ENCODE peak calls at places on chromosomes 1 and 21, in seven cellular contexts. I is PC-3, W is IMR-90, G is H9, P is GM23248, O is fibroblast of lung, L is PC-9. R is an unnamed sample.

GRCh38 chr1:12344611-12345299 is 114.9 kb downstream of the VPS13D start:
- DNase-seq in I (no peak), W (no peak), G (no peak), P (no peak), O (no peak), L (no peak), R (no peak)

GRCh38 chr1:22670352-22670964 is 17.4 kb downstream of the C1QB start:
- DNase-seq in I (no peak), W (no peak), G (no peak), P (no peak), O (no peak), L (no peak), R (no peak)

GRCh38 chr1:61341426-61341825 is 259.1 kb downstream of the NFIA start:
- DNase-seq in I (no peak), W (no peak), G (no peak), P (no peak), O (no peak), L (no peak), R (no peak)

GRCh38 chr1:22428672-22429071 is 23.0 kb upstream of the ZBTB40 start:
- DNase-seq in I (peak), W (peak), G (no peak), P (peak), O (peak), L (peak), R (peak)

GRCh38 chr21:42489006-42489563 is 6.9 kb downstream of the RSPH1 start:
- DNase-seq in I (no peak), W (no peak), G (no peak), P (no peak), O (no peak), L (no peak), R (no peak)

GRCh38 chr1:99855914-99856450 is 5.8 kb downstream of the AGL start:
- DNase-seq in I (no peak), W (peak), G (no peak), P (peak), O (peak), L (no peak), R (no peak)

GRCh38 chr1:109765483-109765815 is 1.7 kb upstream of the EPS8L3 start:
- DNase-seq in I (no peak), W (no peak), G (no peak), P (no peak), O (no peak), L (no peak), R (no peak)

GRCh38 chr1:48182441-48182840 is 40.1 kb upstream of the SLC5A9 start:
- DNase-seq in I (no peak), W (no peak), G (no peak), P (no peak), O (no peak), L (no peak), R (no peak)

GRCh38 chr1:154006136-154006535 is 15.6 kb downstream of the RPS27 start:
- DNase-seq in I (no peak), W (peak), G (no peak), P (peak), O (peak), L (no peak), R (no peak)

GRCh38 chr1:160739098-160739511 is at the start of gene SLAMF7:
- DNase-seq in I (peak), W (no peak), G (no peak), P (no peak), O (no peak), L (peak), R (peak)

DNA sequence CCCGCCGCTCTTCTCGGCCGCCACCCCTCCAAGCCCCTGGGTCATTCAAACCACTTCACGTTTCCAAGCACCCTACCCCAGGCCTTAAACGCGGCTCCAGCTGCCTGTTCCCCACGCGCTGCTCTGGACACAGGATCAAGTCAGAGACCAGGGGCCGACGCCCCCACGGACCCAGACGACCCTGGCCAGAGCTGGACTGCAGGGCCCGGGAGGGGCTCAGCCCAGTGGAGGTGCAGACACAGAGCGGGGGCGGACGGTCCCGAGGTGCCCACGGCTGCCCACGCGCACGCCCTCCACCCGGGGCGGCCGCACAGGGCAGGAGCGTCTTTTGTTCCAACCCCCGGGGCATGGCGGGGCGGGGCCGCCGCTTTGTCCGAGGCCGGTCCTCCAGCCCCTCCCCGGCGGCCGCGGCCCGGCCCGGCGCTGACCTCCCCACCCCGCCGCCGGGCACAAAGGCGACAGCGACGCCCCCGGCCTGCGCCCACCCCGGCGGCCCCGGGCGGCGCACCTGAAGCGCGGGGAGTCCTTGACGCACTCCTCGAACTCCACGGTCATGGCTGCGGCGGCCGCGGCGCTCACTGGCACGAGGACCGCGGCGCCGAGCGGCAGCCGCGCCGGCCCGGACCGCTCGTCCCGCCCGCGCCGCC is 346 bp downstream of the ACAP3 start:
- DNase-seq in I (peak), W (no peak), G (no peak), P (peak), O (no peak), L (peak), R (peak)
- H2AFZ ChIP-seq in I (peak), W (peak), G (no peak), P (no peak), O (no peak), L (peak), R (peak)

DNA sequence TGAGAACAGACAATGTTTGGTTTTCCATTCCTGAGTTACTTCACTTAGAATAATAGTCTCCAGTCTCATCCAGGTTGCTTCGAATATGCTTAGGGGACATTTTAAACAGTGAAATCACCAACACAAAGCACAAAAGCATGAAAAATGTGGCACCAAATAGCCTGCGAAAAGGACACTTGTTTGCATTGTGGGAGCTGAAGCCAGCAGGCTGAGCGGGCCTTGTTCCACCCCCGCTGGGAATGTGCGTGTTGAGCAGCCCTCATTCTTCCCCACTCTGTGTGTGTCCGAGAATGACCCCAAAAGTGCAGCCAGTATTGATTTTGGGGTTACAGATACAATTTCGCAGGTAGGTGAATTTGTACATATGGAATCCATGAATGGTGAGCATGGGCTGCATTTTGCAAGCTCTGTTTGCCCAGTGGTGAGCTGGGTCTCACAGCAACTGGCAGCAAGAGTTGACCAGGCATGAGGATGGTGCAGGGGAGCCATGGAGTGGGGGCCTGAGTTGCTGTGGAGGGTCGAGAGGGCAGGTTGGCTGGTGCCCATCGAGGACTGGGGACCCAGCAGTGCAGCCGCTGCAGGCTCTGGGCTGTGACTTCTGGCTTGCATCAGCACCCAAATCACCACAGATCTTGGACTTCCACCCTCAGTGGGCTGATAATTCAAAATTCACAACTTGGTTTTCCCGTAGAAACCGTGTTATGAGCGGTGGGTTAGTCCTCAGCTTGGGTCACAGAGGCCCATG is 29.4 kb downstream of the NENF start:
- DNase-seq in I (no peak), W (no peak), G (no peak), P (no peak), O (no peak), L (no peak), R (no peak)
- H3K27ac ChIP-seq in I (no peak), W (no peak), G (no peak), P (no peak), O (no peak), L (no peak), R (no peak)

GRCh38 chr1:221962385-221962784 is 220.5 kb upstream of the DUSP10 start:
- DNase-seq in I (no peak), W (no peak), G (no peak), P (no peak), O (no peak), L (no peak), R (no peak)
- H2AFZ ChIP-seq in I (peak), W (no peak), G (no peak), P (peak), O (no peak), L (no peak), R (peak)

GRCh38 chr1:46805755-46806154 is 6.9 kb downstream of the CYP4B1 start:
- DNase-seq in I (no peak), W (no peak), G (no peak), P (no peak), O (no peak), L (no peak), R (no peak)
- H3K27ac ChIP-seq in I (no peak), W (no peak), G (no peak), P (no peak), O (no peak), L (peak), R (no peak)

GRCh38 chr21:32929633-32930038 is 96.1 kb upstream of the OLIG2 start:
- DNase-seq in I (no peak), W (no peak), G (no peak), P (no peak), O (no peak), L (no peak), R (no peak)
- H2AFZ ChIP-seq in I (no peak), W (no peak), G (no peak), P (no peak), O (no peak), L (no peak), R (no peak)

DNA sequence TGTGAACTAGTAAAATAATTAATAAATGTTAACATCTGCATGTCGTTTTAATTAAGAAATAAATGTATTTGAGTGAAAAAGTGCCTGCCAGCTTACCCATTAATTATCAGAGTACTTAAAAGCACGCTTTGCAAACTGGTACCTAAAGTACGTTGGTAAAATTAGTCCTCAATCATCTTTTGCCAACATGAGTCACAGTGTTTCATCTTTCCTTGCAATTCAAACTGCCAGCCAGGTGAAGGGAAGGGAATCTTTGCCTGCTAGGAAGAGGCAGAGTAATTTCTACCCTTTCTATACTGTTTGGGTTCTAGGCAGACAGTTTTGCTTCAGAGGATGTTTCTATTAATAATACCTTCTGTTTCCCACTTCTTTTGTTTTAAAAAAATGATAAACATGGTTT is 57.2 kb upstream of the CNIH3 start:
- DNase-seq in I (peak), W (no peak), G (no peak), P (no peak), O (no peak), L (no peak), R (no peak)
- H3K27ac ChIP-seq in I (peak), W (no peak), G (no peak), P (no peak), O (no peak), L (peak), R (no peak)

GRCh38 chr1:20383631-20384030 is 93.0 kb downstream of the VWA5B1 start:
- DNase-seq in I (no peak), W (no peak), G (no peak), P (no peak), O (no peak), L (no peak), R (no peak)
- H2AFZ ChIP-seq in I (no peak), W (no peak), G (no peak), P (no peak), O (no peak), L (no peak), R (no peak)

R was measured in MM.1S.